ENCODE peak calls at places on chromosomes 4 and X, in seven cellular contexts. One of them, this sample, is unnamed. For H3K36me3, the result is how much of the 10 kb centered on the place peaks cover.

GRCh38 chr4:153084249-153084648 is 120.0 kb upstream of the TRIM2 start:
- DNase-seq in fibroblast of lung: no peak
- DNase-seq in SK-N-MC: no peak
- DNase-seq in GM23248: no peak
- DNase-seq in HCT116: no peak
- DNase-seq in GM23338: no peak
- DNase-seq in neural progenitor cell: no peak
- DNase-seq in this sample: no peak

GRCh38 chrX:72314881-72315280 is 9.2 kb upstream of the CITED1 start:
- DNase-seq in fibroblast of lung: no peak
- DNase-seq in SK-N-MC: no peak
- DNase-seq in GM23248: no peak
- DNase-seq in HCT116: no peak
- DNase-seq in GM23338: no peak
- DNase-seq in neural progenitor cell: no peak
- DNase-seq in this sample: no peak

GRCh38 chrX:134533952-134534351 is 74.0 kb downstream of the HPRT1 start:
- DNase-seq in fibroblast of lung: no peak
- DNase-seq in SK-N-MC: no peak
- DNase-seq in GM23248: no peak
- DNase-seq in HCT116: no peak
- DNase-seq in GM23338: no peak
- DNase-seq in neural progenitor cell: no peak
- DNase-seq in this sample: no peak

GRCh38 chrX:73400136-73400748 is 46.6 kb upstream of the CDX4 start:
- DNase-seq in fibroblast of lung: no peak
- DNase-seq in SK-N-MC: no peak
- DNase-seq in GM23248: no peak
- DNase-seq in HCT116: no peak
- DNase-seq in GM23338: peak
- DNase-seq in neural progenitor cell: no peak
- DNase-seq in this sample: no peak

GRCh38 chrX:13937370-13938052 is 92.2 kb downstream of the GEMIN8 start:
- DNase-seq in fibroblast of lung: peak
- DNase-seq in SK-N-MC: no peak
- DNase-seq in GM23248: peak
- DNase-seq in HCT116: no peak
- DNase-seq in GM23338: no peak
- DNase-seq in neural progenitor cell: peak
- DNase-seq in this sample: no peak

GRCh38 chr4:78581626-78582025 is 30.1 kb downstream of the ANXA3 start:
- DNase-seq in fibroblast of lung: no peak
- DNase-seq in SK-N-MC: no peak
- DNase-seq in GM23248: no peak
- DNase-seq in HCT116: no peak
- DNase-seq in GM23338: no peak
- DNase-seq in neural progenitor cell: no peak
- DNase-seq in this sample: no peak

GRCh38 chr4:105241456-105241855 is 94.8 kb downstream of the TET2 start:
- DNase-seq in fibroblast of lung: no peak
- DNase-seq in SK-N-MC: no peak
- DNase-seq in GM23248: no peak
- DNase-seq in HCT116: no peak
- DNase-seq in GM23338: no peak
- DNase-seq in neural progenitor cell: no peak
- DNase-seq in this sample: no peak

GRCh38 chr4:88765729-88766128 is 68.1 kb upstream of the NAP1L5 start:
- DNase-seq in fibroblast of lung: peak
- DNase-seq in SK-N-MC: no peak
- DNase-seq in GM23248: peak
- DNase-seq in HCT116: no peak
- DNase-seq in GM23338: no peak
- DNase-seq in neural progenitor cell: no peak
- DNase-seq in this sample: peak

GRCh38 chr4:164571593-164572385 is 182.1 kb upstream of the SMIM31 start:
- DNase-seq in fibroblast of lung: peak
- DNase-seq in SK-N-MC: no peak
- DNase-seq in GM23248: peak
- DNase-seq in HCT116: no peak
- DNase-seq in GM23338: peak
- DNase-seq in neural progenitor cell: peak
- DNase-seq in this sample: peak

GRCh38 chr4:5051210-5051691 is at the start of gene STK32B:
- DNase-seq in fibroblast of lung: peak
- DNase-seq in SK-N-MC: no peak
- DNase-seq in GM23248: peak
- DNase-seq in HCT116: no peak
- DNase-seq in GM23338: peak
- DNase-seq in neural progenitor cell: peak
- DNase-seq in this sample: peak

GRCh38 chrX:106391284-106391852 is 220.4 kb upstream of the RADX start:
- DNase-seq in fibroblast of lung: peak
- DNase-seq in SK-N-MC: no peak
- DNase-seq in GM23248: no peak
- DNase-seq in HCT116: no peak
- DNase-seq in GM23338: no peak
- DNase-seq in neural progenitor cell: no peak
- DNase-seq in this sample: no peak

GRCh38 chrX:109940411-109940810 is 62.5 kb upstream of the TMEM164 start:
- DNase-seq in fibroblast of lung: peak
- DNase-seq in SK-N-MC: no peak
- DNase-seq in GM23248: no peak
- DNase-seq in HCT116: no peak
- DNase-seq in GM23338: no peak
- DNase-seq in neural progenitor cell: no peak
- DNase-seq in this sample: no peak

GRCh38 chr4:4859010-4859798 is at the start of gene MSX1:
- DNase-seq in fibroblast of lung: peak
- DNase-seq in SK-N-MC: no peak
- DNase-seq in GM23248: peak
- DNase-seq in HCT116: peak
- DNase-seq in GM23338: peak
- DNase-seq in neural progenitor cell: peak
- DNase-seq in this sample: peak

GRCh38 chr4:78710536-78710935 is 65.6 kb upstream of the BMP2K start:
- DNase-seq in fibroblast of lung: peak
- DNase-seq in SK-N-MC: no peak
- DNase-seq in GM23248: peak
- DNase-seq in HCT116: peak
- DNase-seq in GM23338: no peak
- DNase-seq in neural progenitor cell: no peak
- DNase-seq in this sample: peak

GRCh38 chr4:6890358-6890757 is 19.3 kb upstream of the TBC1D14 start:
- DNase-seq in fibroblast of lung: no peak
- DNase-seq in SK-N-MC: no peak
- DNase-seq in GM23248: no peak
- DNase-seq in HCT116: no peak
- DNase-seq in GM23338: no peak
- DNase-seq in neural progenitor cell: no peak
- DNase-seq in this sample: no peak

GRCh38 chrX:24696241-24696640 is 2.5 kb downstream of the POLA1 start:
- DNase-seq in fibroblast of lung: peak
- DNase-seq in SK-N-MC: no peak
- DNase-seq in GM23248: no peak
- DNase-seq in HCT116: no peak
- DNase-seq in GM23338: no peak
- DNase-seq in neural progenitor cell: no peak
- DNase-seq in this sample: no peak

GRCh38 chrX:9957743-9958142 is 9.4 kb upstream of the CLDN34 start:
- DNase-seq in fibroblast of lung: no peak
- DNase-seq in SK-N-MC: no peak
- DNase-seq in GM23248: no peak
- DNase-seq in HCT116: no peak
- DNase-seq in GM23338: no peak
- DNase-seq in neural progenitor cell: no peak
- DNase-seq in this sample: no peak
- H3K36me3 ChIP-seq in fibroblast of lung: under half
- H3K36me3 ChIP-seq in SK-N-MC: under half
- H3K36me3 ChIP-seq in GM23248: under half
- H3K36me3 ChIP-seq in HCT116: under half
- H3K36me3 ChIP-seq in GM23338: under half
- H3K36me3 ChIP-seq in neural progenitor cell: under half
- H3K36me3 ChIP-seq in this sample: under half

DNA sequence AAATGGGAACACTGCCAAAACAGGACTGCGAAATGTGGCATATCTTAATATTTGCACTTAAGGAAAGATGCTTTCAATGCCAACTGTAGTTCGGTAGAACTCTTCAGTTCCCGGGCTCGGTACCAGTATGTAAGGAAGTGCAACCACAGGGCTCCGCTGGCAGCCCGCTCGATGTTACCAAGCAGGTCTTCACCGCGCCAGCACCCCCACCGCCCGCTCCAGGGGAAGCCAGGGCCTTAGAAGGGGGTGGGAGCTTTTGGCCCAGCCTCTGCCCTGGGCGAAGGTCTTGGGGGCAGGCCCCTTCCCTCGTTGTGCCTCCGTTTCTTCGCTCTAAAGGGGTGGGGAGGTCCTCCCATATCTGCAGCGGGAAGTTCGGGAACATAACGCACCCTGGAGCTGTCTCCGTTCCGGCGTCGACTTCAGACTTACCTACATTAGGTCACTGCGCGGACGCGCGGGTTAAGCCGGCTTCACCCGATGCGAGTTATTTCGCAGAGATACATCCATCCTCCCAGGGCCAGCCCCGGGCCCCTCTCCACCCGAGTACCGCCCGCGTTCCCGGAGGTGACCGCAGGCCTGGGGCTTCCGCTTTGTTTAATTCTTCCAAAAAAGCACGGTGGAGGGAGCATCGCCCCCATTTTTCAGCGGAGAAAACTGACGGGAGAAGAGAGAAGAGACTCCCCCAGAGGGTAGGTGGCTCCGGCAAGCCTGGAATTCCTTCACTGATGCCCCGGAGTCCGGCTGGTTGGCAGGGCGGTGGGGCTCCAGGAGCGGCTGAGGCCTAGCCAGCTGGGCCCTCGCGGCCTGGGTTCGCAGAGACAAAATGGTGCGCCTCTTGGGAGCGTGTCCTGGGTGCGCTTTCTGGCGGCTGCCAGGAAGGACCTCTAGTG is 1.0 kb upstream of the HMX1 start:
- DNase-seq in fibroblast of lung: no peak
- DNase-seq in SK-N-MC: no peak
- DNase-seq in GM23248: no peak
- DNase-seq in HCT116: no peak
- DNase-seq in GM23338: peak
- DNase-seq in neural progenitor cell: peak
- DNase-seq in this sample: no peak
- TF ChIP-seq EZH2 in fibroblast of lung: peak
- TF ChIP-seq EZH2 in SK-N-MC: no peak
- TF ChIP-seq EZH2 in GM23248: peak
- TF ChIP-seq EZH2 in HCT116: no peak
- TF ChIP-seq EZH2 in GM23338: peak
- TF ChIP-seq EZH2 in neural progenitor cell: peak
- TF ChIP-seq EZH2 in this sample: peak

GRCh38 chr4:108048157-108048556 is 58.5 kb downstream of the HADH start:
- DNase-seq in fibroblast of lung: no peak
- DNase-seq in SK-N-MC: no peak
- DNase-seq in GM23248: no peak
- DNase-seq in HCT116: no peak
- DNase-seq in GM23338: no peak
- DNase-seq in neural progenitor cell: no peak
- DNase-seq in this sample: no peak
- H3K36me3 ChIP-seq in fibroblast of lung: under half
- H3K36me3 ChIP-seq in SK-N-MC: under half
- H3K36me3 ChIP-seq in GM23248: under half
- H3K36me3 ChIP-seq in HCT116: under half
- H3K36me3 ChIP-seq in GM23338: under half
- H3K36me3 ChIP-seq in neural progenitor cell: under half
- H3K36me3 ChIP-seq in this sample: under half

GRCh38 chr4:80199004-80199579 is 1.8 kb downstream of the PRDM8 start:
- DNase-seq in fibroblast of lung: no peak
- DNase-seq in SK-N-MC: no peak
- DNase-seq in GM23248: no peak
- DNase-seq in HCT116: no peak
- DNase-seq in GM23338: no peak
- DNase-seq in neural progenitor cell: no peak
- DNase-seq in this sample: no peak

GRCh38 chr4:80202190-80202711 is 4.9 kb downstream of the PRDM8 start:
- DNase-seq in fibroblast of lung: peak
- DNase-seq in SK-N-MC: no peak
- DNase-seq in GM23248: peak
- DNase-seq in HCT116: no peak
- DNase-seq in GM23338: peak
- DNase-seq in neural progenitor cell: peak
- DNase-seq in this sample: peak

GRCh38 chr4:80197601-80198444 is 520 bp downstream of the PRDM8 start:
- DNase-seq in fibroblast of lung: peak
- DNase-seq in SK-N-MC: no peak
- DNase-seq in GM23248: peak
- DNase-seq in HCT116: no peak
- DNase-seq in GM23338: peak
- DNase-seq in neural progenitor cell: peak
- DNase-seq in this sample: no peak

GRCh38 chr4:80201326-80202151 is 4.2 kb downstream of the PRDM8 start:
- DNase-seq in fibroblast of lung: peak
- DNase-seq in SK-N-MC: peak
- DNase-seq in GM23248: peak
- DNase-seq in HCT116: no peak
- DNase-seq in GM23338: peak
- DNase-seq in neural progenitor cell: peak
- DNase-seq in this sample: no peak

DNA sequence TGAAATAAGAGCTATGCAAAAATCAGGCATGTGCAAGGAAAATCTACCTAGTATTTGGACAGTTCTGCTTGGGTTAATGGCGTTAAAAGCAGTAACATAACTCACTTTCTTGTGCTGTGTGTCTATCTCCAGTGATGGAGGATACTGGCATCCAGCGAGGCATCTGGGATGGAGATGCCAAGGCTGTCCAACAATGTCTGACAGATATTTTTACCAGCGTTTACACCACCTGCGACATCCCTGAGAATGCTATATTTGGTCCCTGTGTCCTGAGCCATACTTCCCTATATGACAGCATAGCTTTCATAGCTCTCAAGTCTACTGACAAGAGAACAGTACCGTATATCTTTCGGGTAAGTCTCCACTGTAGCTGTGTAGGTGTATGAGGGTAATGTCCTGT is 2.6 kb downstream of the PRDM8 start:
- DNase-seq in fibroblast of lung: no peak
- DNase-seq in SK-N-MC: no peak
- DNase-seq in GM23248: no peak
- DNase-seq in HCT116: no peak
- DNase-seq in GM23338: no peak
- DNase-seq in neural progenitor cell: no peak
- DNase-seq in this sample: no peak
- TF ChIP-seq EZH2 in fibroblast of lung: no peak
- TF ChIP-seq EZH2 in SK-N-MC: no peak
- TF ChIP-seq EZH2 in GM23248: no peak
- TF ChIP-seq EZH2 in HCT116: no peak
- TF ChIP-seq EZH2 in GM23338: peak
- TF ChIP-seq EZH2 in neural progenitor cell: no peak
- TF ChIP-seq EZH2 in this sample: no peak

GRCh38 chrX:40078489-40079288 is 19.1 kb downstream of the BCOR start:
- DNase-seq in fibroblast of lung: no peak
- DNase-seq in SK-N-MC: no peak
- DNase-seq in GM23248: peak
- DNase-seq in HCT116: no peak
- DNase-seq in GM23338: no peak
- DNase-seq in neural progenitor cell: peak
- DNase-seq in this sample: no peak
- H3K36me3 ChIP-seq in fibroblast of lung: under half
- H3K36me3 ChIP-seq in SK-N-MC: under half
- H3K36me3 ChIP-seq in GM23248: under half
- H3K36me3 ChIP-seq in HCT116: under half
- H3K36me3 ChIP-seq in GM23338: under half
- H3K36me3 ChIP-seq in neural progenitor cell: under half
- H3K36me3 ChIP-seq in this sample: under half

GRCh38 chrX:154749856-154750255 is 1.0 kb downstream of the GAB3 start:
- DNase-seq in fibroblast of lung: no peak
- DNase-seq in SK-N-MC: no peak
- DNase-seq in GM23248: peak
- DNase-seq in HCT116: no peak
- DNase-seq in GM23338: no peak
- DNase-seq in neural progenitor cell: no peak
- DNase-seq in this sample: no peak
- TF ChIP-seq EZH2 in fibroblast of lung: no peak
- TF ChIP-seq EZH2 in SK-N-MC: no peak
- TF ChIP-seq EZH2 in GM23248: no peak
- TF ChIP-seq EZH2 in HCT116: no peak
- TF ChIP-seq EZH2 in GM23338: no peak
- TF ChIP-seq EZH2 in neural progenitor cell: no peak
- TF ChIP-seq EZH2 in this sample: no peak

This sample was measured in mammary epithelial cell.